ENCODE peak calls at places on chromosome 22, in eight cellular contexts. One of them, this sample, is unnamed.

GRCh38 chr22:20080776-20081654 is 974 bp downstream of the DGCR8 start:
- DNase-seq in stomach: no peak
- DNase-seq in transverse colon: peak
- DNase-seq in breast epithelium: no peak
- DNase-seq in tibial nerve: no peak
- DNase-seq in GM23338: peak
- DNase-seq in fibroblast of lung: peak
- DNase-seq in psoas muscle: no peak
- DNase-seq in this sample: peak

GRCh38 chr22:46454910-46455269 is 82.5 kb downstream of the CELSR1 start:
- DNase-seq in breast epithelium: no peak
- DNase-seq in tibial nerve: no peak
- DNase-seq in stomach: no peak
- DNase-seq in psoas muscle: no peak
- DNase-seq in transverse colon: no peak
- DNase-seq in GM23338: no peak
- DNase-seq in fibroblast of lung: peak
- DNase-seq in this sample: no peak

GRCh38 chr22:45645526-45646414 is 25.9 kb upstream of the ATXN10 start:
- DNase-seq in psoas muscle: peak
- DNase-seq in fibroblast of lung: no peak
- DNase-seq in tibial nerve: peak
- DNase-seq in transverse colon: peak
- DNase-seq in breast epithelium: peak
- DNase-seq in GM23338: peak
- DNase-seq in stomach: peak
- DNase-seq in this sample: peak

GRCh38 chr22:46773074-46773473 is 10.6 kb downstream of the TBC1D22A start:
- DNase-seq in transverse colon: no peak
- DNase-seq in breast epithelium: no peak
- DNase-seq in GM23338: no peak
- DNase-seq in tibial nerve: no peak
- DNase-seq in psoas muscle: no peak
- DNase-seq in stomach: no peak
- DNase-seq in fibroblast of lung: no peak
- DNase-seq in this sample: no peak

GRCh38 chr22:31229402-31230140 is 17.5 kb downstream of the LIMK2 start:
- DNase-seq in stomach: peak
- DNase-seq in tibial nerve: peak
- DNase-seq in GM23338: peak
- DNase-seq in transverse colon: peak
- DNase-seq in fibroblast of lung: peak
- DNase-seq in breast epithelium: peak
- DNase-seq in psoas muscle: no peak
- DNase-seq in this sample: no peak

GRCh38 chr22:31973739-31974138 is 29.4 kb downstream of the YWHAH start:
- DNase-seq in psoas muscle: no peak
- DNase-seq in breast epithelium: no peak
- DNase-seq in transverse colon: peak
- DNase-seq in stomach: no peak
- DNase-seq in GM23338: no peak
- DNase-seq in fibroblast of lung: no peak
- DNase-seq in tibial nerve: no peak
- DNase-seq in this sample: no peak

GRCh38 chr22:37331034-37331428 is 48.7 kb downstream of the CYTH4 start:
- DNase-seq in transverse colon: no peak
- DNase-seq in breast epithelium: no peak
- DNase-seq in fibroblast of lung: peak
- DNase-seq in psoas muscle: no peak
- DNase-seq in GM23338: no peak
- DNase-seq in tibial nerve: no peak
- DNase-seq in stomach: no peak
- DNase-seq in this sample: no peak

GRCh38 chr22:16783930-16784354 is 41.3 kb downstream of the XKR3 start:
- DNase-seq in psoas muscle: no peak
- DNase-seq in breast epithelium: no peak
- DNase-seq in transverse colon: no peak
- DNase-seq in fibroblast of lung: no peak
- DNase-seq in stomach: no peak
- DNase-seq in tibial nerve: no peak
- DNase-seq in GM23338: peak
- DNase-seq in this sample: no peak

GRCh38 chr22:24516301-24516737 is 21.2 kb downstream of the UPB1 start:
- DNase-seq in tibial nerve: no peak
- DNase-seq in fibroblast of lung: peak
- DNase-seq in psoas muscle: peak
- DNase-seq in breast epithelium: no peak
- DNase-seq in transverse colon: no peak
- DNase-seq in GM23338: peak
- DNase-seq in stomach: no peak
- DNase-seq in this sample: peak

GRCh38 chr22:37498289-37498909 is 12.2 kb upstream of the MFNG start:
- DNase-seq in GM23338: peak
- DNase-seq in transverse colon: peak
- DNase-seq in stomach: peak
- DNase-seq in psoas muscle: no peak
- DNase-seq in breast epithelium: no peak
- DNase-seq in tibial nerve: no peak
- DNase-seq in fibroblast of lung: no peak
- DNase-seq in this sample: no peak

GRCh38 chr22:31637375-31637937 is 24.6 kb downstream of the PISD start:
- DNase-seq in fibroblast of lung: no peak
- DNase-seq in breast epithelium: no peak
- DNase-seq in psoas muscle: no peak
- DNase-seq in stomach: no peak
- DNase-seq in tibial nerve: no peak
- DNase-seq in GM23338: peak
- DNase-seq in transverse colon: no peak
- DNase-seq in this sample: no peak

GRCh38 chr22:37777122-37777687 is 30.5 kb upstream of the GCAT start:
- DNase-seq in fibroblast of lung: peak
- DNase-seq in breast epithelium: peak
- DNase-seq in stomach: peak
- DNase-seq in tibial nerve: peak
- DNase-seq in psoas muscle: peak
- DNase-seq in GM23338: peak
- DNase-seq in transverse colon: peak
- DNase-seq in this sample: peak

GRCh38 chr22:46649176-46650077 is 29.2 kb downstream of the GRAMD4 start:
- DNase-seq in tibial nerve: no peak
- DNase-seq in psoas muscle: no peak
- DNase-seq in GM23338: no peak
- DNase-seq in fibroblast of lung: no peak
- DNase-seq in breast epithelium: no peak
- DNase-seq in transverse colon: no peak
- DNase-seq in stomach: peak
- DNase-seq in this sample: no peak

GRCh38 chr22:46087816-46088277 is 62.5 kb upstream of the PPARA start:
- DNase-seq in fibroblast of lung: peak
- DNase-seq in breast epithelium: peak
- DNase-seq in psoas muscle: peak
- DNase-seq in transverse colon: peak
- DNase-seq in stomach: peak
- DNase-seq in tibial nerve: peak
- DNase-seq in GM23338: no peak
- DNase-seq in this sample: peak

GRCh38 chr22:47029244-47030001 is 267.0 kb downstream of the TBC1D22A start:
- DNase-seq in transverse colon: peak
- DNase-seq in psoas muscle: peak
- DNase-seq in stomach: no peak
- DNase-seq in fibroblast of lung: no peak
- DNase-seq in tibial nerve: no peak
- DNase-seq in breast epithelium: peak
- DNase-seq in GM23338: no peak
- DNase-seq in this sample: no peak

GRCh38 chr22:33529424-33530113 is 390.7 kb downstream of the LARGE1 start:
- DNase-seq in tibial nerve: no peak
- DNase-seq in fibroblast of lung: peak
- DNase-seq in GM23338: no peak
- DNase-seq in stomach: no peak
- DNase-seq in breast epithelium: no peak
- DNase-seq in psoas muscle: no peak
- DNase-seq in transverse colon: no peak
- DNase-seq in this sample: no peak

GRCh38 chr22:35119494-35119893 is 53.5 kb downstream of the ISX start:
- DNase-seq in transverse colon: peak
- DNase-seq in tibial nerve: no peak
- DNase-seq in fibroblast of lung: no peak
- DNase-seq in stomach: no peak
- DNase-seq in breast epithelium: no peak
- DNase-seq in psoas muscle: no peak
- DNase-seq in GM23338: no peak
- DNase-seq in this sample: no peak

GRCh38 chr22:18058770-18059169 is 19.0 kb upstream of the PEX26 start:
- DNase-seq in fibroblast of lung: no peak
- DNase-seq in tibial nerve: no peak
- DNase-seq in stomach: no peak
- DNase-seq in transverse colon: no peak
- DNase-seq in psoas muscle: no peak
- DNase-seq in GM23338: no peak
- DNase-seq in breast epithelium: no peak
- DNase-seq in this sample: no peak

GRCh38 chr22:18060646-18061620 is 16.9 kb upstream of the PEX26 start:
- DNase-seq in breast epithelium: no peak
- DNase-seq in transverse colon: peak
- DNase-seq in GM23338: no peak
- DNase-seq in psoas muscle: no peak
- DNase-seq in tibial nerve: no peak
- DNase-seq in stomach: no peak
- DNase-seq in fibroblast of lung: peak
- DNase-seq in this sample: no peak

GRCh38 chr22:18059473-18059872 is 18.3 kb upstream of the PEX26 start:
- DNase-seq in GM23338: no peak
- DNase-seq in fibroblast of lung: no peak
- DNase-seq in transverse colon: no peak
- DNase-seq in breast epithelium: no peak
- DNase-seq in psoas muscle: no peak
- DNase-seq in stomach: no peak
- DNase-seq in tibial nerve: no peak
- DNase-seq in this sample: no peak

GRCh38 chr22:18057568-18058209 is 20.1 kb upstream of the PEX26 start:
- DNase-seq in fibroblast of lung: peak
- DNase-seq in psoas muscle: peak
- DNase-seq in stomach: peak
- DNase-seq in transverse colon: peak
- DNase-seq in breast epithelium: no peak
- DNase-seq in tibial nerve: peak
- DNase-seq in GM23338: no peak
- DNase-seq in this sample: peak

GRCh38 chr22:18059991-18060390 is 17.8 kb upstream of the PEX26 start:
- DNase-seq in psoas muscle: no peak
- DNase-seq in stomach: no peak
- DNase-seq in tibial nerve: no peak
- DNase-seq in transverse colon: no peak
- DNase-seq in fibroblast of lung: no peak
- DNase-seq in GM23338: no peak
- DNase-seq in breast epithelium: no peak
- DNase-seq in this sample: no peak
- H3K27ac ChIP-seq in psoas muscle: no peak
- H3K27ac ChIP-seq in stomach: no peak
- H3K27ac ChIP-seq in tibial nerve: no peak
- H3K27ac ChIP-seq in transverse colon: peak
- H3K27ac ChIP-seq in fibroblast of lung: no peak
- H3K27ac ChIP-seq in GM23338: no peak
- H3K27ac ChIP-seq in breast epithelium: no peak
- H3K27ac ChIP-seq in this sample: no peak

DNA sequence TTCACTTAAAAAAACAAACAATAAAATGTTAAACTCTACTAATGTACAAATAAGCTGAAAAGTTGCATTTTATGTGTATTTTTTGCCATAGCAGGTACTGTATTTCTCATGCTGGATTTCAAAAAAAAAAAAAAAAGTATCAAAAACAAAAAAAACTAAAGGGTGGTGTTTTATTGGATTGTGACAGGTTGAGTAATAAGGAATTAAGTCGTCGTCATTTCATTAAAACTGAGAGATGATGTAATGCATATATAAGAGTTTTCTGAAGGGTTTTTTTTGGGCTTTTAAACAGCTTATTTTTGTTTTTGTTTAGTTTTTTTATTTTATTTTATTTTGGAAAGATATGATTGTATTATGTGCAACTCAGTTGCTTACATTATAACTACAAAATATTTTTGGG is 10.9 kb upstream of the ADSL start:
- DNase-seq in stomach: no peak
- DNase-seq in tibial nerve: no peak
- DNase-seq in psoas muscle: no peak
- DNase-seq in breast epithelium: no peak
- DNase-seq in transverse colon: no peak
- DNase-seq in GM23338: no peak
- DNase-seq in fibroblast of lung: no peak
- DNase-seq in this sample: no peak
- H3K4me3 ChIP-seq in stomach: no peak
- H3K4me3 ChIP-seq in tibial nerve: no peak
- H3K4me3 ChIP-seq in psoas muscle: no peak
- H3K4me3 ChIP-seq in breast epithelium: no peak
- H3K4me3 ChIP-seq in transverse colon: no peak
- H3K4me3 ChIP-seq in GM23338: no peak
- H3K4me3 ChIP-seq in fibroblast of lung: no peak
- H3K4me3 ChIP-seq in this sample: no peak

DNA sequence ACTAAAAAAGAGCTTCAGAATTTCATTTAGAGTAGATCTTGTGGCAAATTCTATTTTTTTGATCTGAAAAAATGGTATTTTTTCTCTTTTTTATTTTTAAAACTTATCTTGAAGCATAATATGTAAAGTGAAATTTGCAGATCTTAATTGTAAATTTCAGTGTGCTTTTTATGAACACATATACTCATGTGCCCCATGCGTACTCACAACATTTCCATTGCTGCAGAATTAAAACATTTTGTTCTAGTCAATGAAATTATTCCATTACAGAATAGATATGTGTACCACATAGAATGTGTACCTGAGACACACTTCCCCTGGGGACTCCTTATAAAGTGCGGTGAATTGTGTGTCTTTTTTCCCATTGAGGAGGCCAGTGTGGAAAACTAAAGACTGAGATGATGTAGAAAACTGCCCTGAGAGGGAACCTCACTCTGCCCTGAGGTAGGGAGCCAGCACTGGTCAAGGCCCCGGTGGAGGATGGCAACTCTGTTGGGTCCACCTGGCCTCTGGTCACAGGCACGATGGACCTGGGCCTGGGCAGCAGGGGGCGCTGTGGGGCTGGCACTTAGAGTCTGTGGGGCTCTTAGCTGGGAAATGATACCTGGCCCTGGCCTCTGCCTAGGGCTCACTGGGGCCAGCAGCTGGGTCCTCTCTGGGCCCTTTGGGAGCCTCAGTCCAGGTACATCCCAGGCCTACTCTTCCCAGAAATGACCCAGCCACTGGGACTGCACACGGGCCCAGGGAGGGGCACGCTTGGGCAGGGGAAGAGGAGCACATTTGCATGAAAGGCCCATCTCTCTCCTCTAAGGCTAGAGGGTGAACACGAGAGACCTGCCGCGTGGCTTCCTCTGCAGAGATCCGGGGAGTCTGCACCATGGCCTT is 77.9 kb upstream of the TOP3B start:
- DNase-seq in transverse colon: peak
- DNase-seq in GM23338: peak
- DNase-seq in psoas muscle: peak
- DNase-seq in fibroblast of lung: no peak
- DNase-seq in breast epithelium: no peak
- DNase-seq in tibial nerve: peak
- DNase-seq in stomach: no peak
- DNase-seq in this sample: peak
- H3K27ac ChIP-seq in transverse colon: no peak
- H3K27ac ChIP-seq in GM23338: no peak
- H3K27ac ChIP-seq in psoas muscle: peak
- H3K27ac ChIP-seq in fibroblast of lung: no peak
- H3K27ac ChIP-seq in breast epithelium: peak
- H3K27ac ChIP-seq in tibial nerve: peak
- H3K27ac ChIP-seq in stomach: peak
- H3K27ac ChIP-seq in this sample: no peak

GRCh38 chr22:36294801-36295200 is 41.9 kb downstream of the APOL1 start:
- DNase-seq in GM23338: no peak
- DNase-seq in stomach: no peak
- DNase-seq in psoas muscle: peak
- DNase-seq in breast epithelium: no peak
- DNase-seq in tibial nerve: no peak
- DNase-seq in transverse colon: no peak
- DNase-seq in fibroblast of lung: no peak
- DNase-seq in this sample: no peak
- H3K4me3 ChIP-seq in GM23338: no peak
- H3K4me3 ChIP-seq in stomach: no peak
- H3K4me3 ChIP-seq in psoas muscle: no peak
- H3K4me3 ChIP-seq in breast epithelium: no peak
- H3K4me3 ChIP-seq in tibial nerve: no peak
- H3K4me3 ChIP-seq in transverse colon: no peak
- H3K4me3 ChIP-seq in fibroblast of lung: no peak
- H3K4me3 ChIP-seq in this sample: no peak